ENCODE peak calls at places on chromosomes 1 and 21, in five cellular contexts. I is heart left ventricle, C is hippocampal formation, L is A172, E is HEK293T. H is an unnamed sample.

GRCh38 chr1:224879404-224879803 is 50.1 kb upstream of the DNAH14 start:
- DNase-seq in L (peak; percentile 89), I (no peak), C (no peak), E (no peak), H (no peak)

GRCh38 chr1:186442651-186443114 is 18.2 kb downstream of the PDC start:
- DNase-seq in L (peak; percentile 81), C (no peak), E (no peak), I (no peak), H (no peak)

GRCh38 chr1:36217667-36218066 is 6.6 kb upstream of the THRAP3 start:
- DNase-seq in C (peak; percentile 32), I (no peak), E (no peak), L (peak; percentile 19), H (no peak)

GRCh38 chr1:86704972-86705632 is 726 bp downstream of the SH3GLB1 start:
- DNase-seq in I (peak; percentile 68), E (peak; percentile 64), L (peak; percentile 45), C (peak; percentile 74), H (no peak)

GRCh38 chr21:46226920-46227599 is 1.5 kb downstream of the LSS start:
- DNase-seq in L (no peak), E (no peak), I (no peak), C (no peak), H (no peak)

GRCh38 chr1:241782396-241782795 is 65.6 kb upstream of the EXO1 start:
- DNase-seq in L (no peak), E (peak; percentile 23), I (no peak), C (no peak), H (no peak)

GRCh38 chr1:169508432-169509338 is 22.9 kb upstream of the SLC19A2 start:
- DNase-seq in E (no peak), C (no peak), I (no peak), L (no peak), H (no peak)

GRCh38 chr1:60213253-60213652 is 139.7 kb upstream of the C1orf87 start:
- DNase-seq in E (no peak), I (no peak), L (no peak), C (no peak), H (no peak)

GRCh38 chr1:165910764-165911421 is 83.5 kb downstream of the UCK2 start:
- DNase-seq in I (peak; percentile 47), E (no peak), L (no peak), C (no peak), H (no peak)